ENCODE peak calls at places on chromosomes 1 and 21, in five cellular contexts. One of them, this sample, is unnamed.

GRCh38 chr21:25421327-25422028 is 185.8 kb downstream of the MRPL39 start:
- DNase-seq in upper lobe of right lung: no peak
- DNase-seq in body of pancreas: no peak
- DNase-seq in tibial nerve: peak; percentile 45
- DNase-seq in PC-3: peak; percentile 78
- DNase-seq in this sample: no peak

GRCh38 chr1:116929961-116930592 is 20.4 kb downstream of the PTGFRN start:
- DNase-seq in upper lobe of right lung: no peak
- DNase-seq in PC-3: no peak
- DNase-seq in body of pancreas: no peak
- DNase-seq in tibial nerve: no peak
- DNase-seq in this sample: no peak

GRCh38 chr1:1153874-1154273 is 19.8 kb upstream of the TTLL10 start:
- DNase-seq in body of pancreas: no peak
- DNase-seq in PC-3: no peak
- DNase-seq in tibial nerve: no peak
- DNase-seq in upper lobe of right lung: no peak
- DNase-seq in this sample: no peak

GRCh38 chr1:89630046-89630445 is 2.9 kb upstream of the LRRC8C start:
- DNase-seq in tibial nerve: no peak
- DNase-seq in body of pancreas: no peak
- DNase-seq in PC-3: no peak
- DNase-seq in upper lobe of right lung: no peak
- DNase-seq in this sample: no peak

GRCh38 chr1:10835423-10836421 is 39.3 kb upstream of the CASZ1 start:
- DNase-seq in tibial nerve: no peak
- DNase-seq in PC-3: peak; percentile 52
- DNase-seq in upper lobe of right lung: peak; percentile 83
- DNase-seq in body of pancreas: peak; percentile 74
- DNase-seq in this sample: no peak

GRCh38 chr1:115764541-115764940 is 4.0 kb downstream of the CASQ2 start:
- DNase-seq in upper lobe of right lung: no peak
- DNase-seq in tibial nerve: no peak
- DNase-seq in body of pancreas: peak; percentile 55
- DNase-seq in PC-3: peak; percentile 83
- DNase-seq in this sample: no peak

GRCh38 chr1:236520445-236521005 is 3.3 kb upstream of the LGALS8 start:
- DNase-seq in tibial nerve: no peak
- DNase-seq in PC-3: no peak
- DNase-seq in body of pancreas: no peak
- DNase-seq in upper lobe of right lung: no peak
- DNase-seq in this sample: no peak

GRCh38 chr1:65174585-65174984 is 26.6 kb downstream of the AK4 start:
- DNase-seq in body of pancreas: peak; percentile 34
- DNase-seq in PC-3: peak; percentile 95
- DNase-seq in upper lobe of right lung: no peak
- DNase-seq in tibial nerve: peak; percentile 87
- DNase-seq in this sample: no peak

GRCh38 chr21:45471229-45472052 is 66.5 kb downstream of the COL18A1 start:
- DNase-seq in body of pancreas: no peak
- DNase-seq in upper lobe of right lung: no peak
- DNase-seq in PC-3: peak; percentile 82
- DNase-seq in tibial nerve: peak; percentile 57
- DNase-seq in this sample: no peak

GRCh38 chr21:46663754-46664153 is 28.3 kb downstream of the PRMT2 start:
- DNase-seq in body of pancreas: no peak
- DNase-seq in upper lobe of right lung: no peak
- DNase-seq in PC-3: no peak
- DNase-seq in tibial nerve: no peak
- DNase-seq in this sample: no peak

GRCh38 chr1:187229496-187229895 is 400.7 kb downstream of the PLA2G4A start:
- DNase-seq in upper lobe of right lung: no peak
- DNase-seq in body of pancreas: no peak
- DNase-seq in tibial nerve: no peak
- DNase-seq in PC-3: no peak
- DNase-seq in this sample: no peak

GRCh38 chr1:212605441-212605976 is 3.1 kb upstream of the ATF3 start:
- DNase-seq in upper lobe of right lung: no peak
- DNase-seq in tibial nerve: no peak
- DNase-seq in PC-3: no peak
- DNase-seq in body of pancreas: no peak
- DNase-seq in this sample: no peak

GRCh38 chr1:22815043-22815365 is 104.4 kb downstream of the EPHB2 start:
- DNase-seq in upper lobe of right lung: no peak
- DNase-seq in tibial nerve: no peak
- DNase-seq in PC-3: no peak
- DNase-seq in body of pancreas: no peak
- DNase-seq in this sample: no peak

GRCh38 chr1:111592389-111593361 is 26.9 kb upstream of the RAP1A start:
- DNase-seq in upper lobe of right lung: peak; percentile 94
- DNase-seq in tibial nerve: peak; percentile 74
- DNase-seq in body of pancreas: peak; percentile 84
- DNase-seq in PC-3: peak; percentile 90
- DNase-seq in this sample: peak; percentile 86

GRCh38 chr1:245160288-245160687 is 5.5 kb downstream of the KIF26B start:
- DNase-seq in tibial nerve: peak; percentile 51
- DNase-seq in upper lobe of right lung: no peak
- DNase-seq in body of pancreas: peak; percentile 41
- DNase-seq in PC-3: no peak
- DNase-seq in this sample: no peak

GRCh38 chr1:79811173-79811572 is 804.6 kb upstream of the ADGRL4 start:
- DNase-seq in body of pancreas: no peak
- DNase-seq in upper lobe of right lung: no peak
- DNase-seq in PC-3: peak; percentile 68
- DNase-seq in tibial nerve: no peak
- DNase-seq in this sample: no peak

GRCh38 chr1:19644761-19645543 is 841 bp downstream of the NBL1 start:
- DNase-seq in PC-3: peak; percentile 38
- DNase-seq in body of pancreas: no peak
- DNase-seq in tibial nerve: no peak
- DNase-seq in upper lobe of right lung: no peak
- DNase-seq in this sample: peak; percentile 59

GRCh38 chr1:47682786-47683350 is 245.0 kb downstream of the FOXD2 start:
- DNase-seq in tibial nerve: no peak
- DNase-seq in PC-3: no peak
- DNase-seq in body of pancreas: no peak
- DNase-seq in upper lobe of right lung: no peak
- DNase-seq in this sample: no peak

GRCh38 chr1:30950053-30950452 is 41.5 kb upstream of the SDC3 start:
- DNase-seq in tibial nerve: no peak
- DNase-seq in body of pancreas: no peak
- DNase-seq in PC-3: no peak
- DNase-seq in upper lobe of right lung: no peak
- DNase-seq in this sample: no peak

GRCh38 chr1:160801836-160802580 is 6.0 kb downstream of the LY9 start:
- DNase-seq in PC-3: no peak
- DNase-seq in tibial nerve: no peak
- DNase-seq in upper lobe of right lung: no peak
- DNase-seq in body of pancreas: no peak
- DNase-seq in this sample: no peak

GRCh38 chr1:96096138-96097011 is 625.2 kb upstream of the PTBP2 start:
- DNase-seq in PC-3: no peak
- DNase-seq in upper lobe of right lung: no peak
- DNase-seq in tibial nerve: no peak
- DNase-seq in body of pancreas: no peak
- DNase-seq in this sample: no peak

GRCh38 chr1:178768423-178768822 is 43.4 kb downstream of the RALGPS2 start:
- DNase-seq in tibial nerve: no peak
- DNase-seq in PC-3: peak; percentile 54
- DNase-seq in upper lobe of right lung: no peak
- DNase-seq in body of pancreas: no peak
- DNase-seq in this sample: no peak

GRCh38 chr21:38254970-38255369 is 1.8 kb upstream of the KCNJ15 start:
- DNase-seq in tibial nerve: no peak
- DNase-seq in upper lobe of right lung: no peak
- DNase-seq in body of pancreas: no peak
- DNase-seq in PC-3: peak; percentile 37
- DNase-seq in this sample: no peak

GRCh38 chr1:30523055-30524020 is 200.0 kb downstream of the MATN1 start:
- DNase-seq in body of pancreas: no peak
- DNase-seq in upper lobe of right lung: no peak
- DNase-seq in tibial nerve: no peak
- DNase-seq in PC-3: peak; percentile 66
- DNase-seq in this sample: no peak

GRCh38 chr1:219461891-219462528 is 150.9 kb downstream of the ZC3H11B start:
- DNase-seq in tibial nerve: no peak
- DNase-seq in PC-3: no peak
- DNase-seq in upper lobe of right lung: no peak
- DNase-seq in body of pancreas: no peak
- DNase-seq in this sample: no peak

GRCh38 chr1:229148743-229149142 is 122.2 kb upstream of the RAB4A start:
- DNase-seq in body of pancreas: no peak
- DNase-seq in PC-3: no peak
- DNase-seq in tibial nerve: no peak
- DNase-seq in upper lobe of right lung: no peak
- DNase-seq in this sample: no peak

GRCh38 chr21:45078877-45079281 is 4.5 kb downstream of the ADARB1 start:
- DNase-seq in body of pancreas: no peak
- DNase-seq in tibial nerve: no peak
- DNase-seq in upper lobe of right lung: no peak
- DNase-seq in PC-3: no peak
- DNase-seq in this sample: peak; percentile 61

GRCh38 chr1:10667815-10668214 is 128.6 kb downstream of the CASZ1 start:
- DNase-seq in upper lobe of right lung: no peak
- DNase-seq in body of pancreas: no peak
- DNase-seq in PC-3: no peak
- DNase-seq in tibial nerve: no peak
- DNase-seq in this sample: no peak

GRCh38 chr1:193103759-193104495 is 1.3 kb downstream of the GLRX2 start:
- DNase-seq in tibial nerve: no peak
- DNase-seq in PC-3: no peak
- DNase-seq in body of pancreas: no peak
- DNase-seq in upper lobe of right lung: no peak
- DNase-seq in this sample: no peak

GRCh38 chr1:25568834-25569598 is 25.6 kb downstream of the LDLRAP1 start:
- DNase-seq in body of pancreas: no peak
- DNase-seq in tibial nerve: peak; percentile 32
- DNase-seq in upper lobe of right lung: no peak
- DNase-seq in PC-3: peak; percentile 87
- DNase-seq in this sample: no peak

GRCh38 chr1:43007377-43008105 is 48.9 kb upstream of the SLC2A1 start:
- DNase-seq in PC-3: no peak
- DNase-seq in body of pancreas: peak; percentile 57
- DNase-seq in upper lobe of right lung: no peak
- DNase-seq in tibial nerve: no peak
- DNase-seq in this sample: no peak

GRCh38 chr1:56169856-56170255 is 409.5 kb downstream of the PLPP3 start:
- DNase-seq in upper lobe of right lung: no peak
- DNase-seq in PC-3: peak; percentile 45
- DNase-seq in body of pancreas: no peak
- DNase-seq in tibial nerve: no peak
- DNase-seq in this sample: no peak

DNA sequence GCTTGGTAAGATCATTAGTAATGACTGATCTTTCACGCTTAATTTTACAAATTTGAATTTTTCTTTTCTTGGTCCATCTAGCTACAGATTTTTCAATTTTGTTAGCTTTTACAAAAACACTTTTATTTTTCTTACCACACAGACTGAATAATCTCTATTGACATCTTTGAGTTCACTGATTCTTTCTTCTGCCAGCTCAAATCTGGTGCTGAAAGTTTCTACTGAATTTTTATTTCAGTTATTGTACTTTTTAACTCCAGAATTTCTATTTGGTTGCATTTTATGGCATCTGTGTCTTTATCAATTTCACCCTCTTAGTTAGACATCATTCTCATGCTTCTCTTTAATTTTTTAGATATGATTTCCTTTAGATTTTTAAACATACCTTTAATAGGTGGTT is 584.7 kb downstream of the LMO4 start:
- DNase-seq in upper lobe of right lung: no peak
- DNase-seq in PC-3: no peak
- DNase-seq in tibial nerve: no peak
- DNase-seq in body of pancreas: no peak
- DNase-seq in this sample: no peak
- H3K9me3 ChIP-seq in upper lobe of right lung: peaks cover 11% of the 10 kb centered on the region
- H3K9me3 ChIP-seq in PC-3: no peaks in the 10 kb centered on the region
- H3K9me3 ChIP-seq in tibial nerve: no peaks in the 10 kb centered on the region
- H3K9me3 ChIP-seq in body of pancreas: no peaks in the 10 kb centered on the region
- H3K9me3 ChIP-seq in this sample: no peaks in the 10 kb centered on the region

DNA sequence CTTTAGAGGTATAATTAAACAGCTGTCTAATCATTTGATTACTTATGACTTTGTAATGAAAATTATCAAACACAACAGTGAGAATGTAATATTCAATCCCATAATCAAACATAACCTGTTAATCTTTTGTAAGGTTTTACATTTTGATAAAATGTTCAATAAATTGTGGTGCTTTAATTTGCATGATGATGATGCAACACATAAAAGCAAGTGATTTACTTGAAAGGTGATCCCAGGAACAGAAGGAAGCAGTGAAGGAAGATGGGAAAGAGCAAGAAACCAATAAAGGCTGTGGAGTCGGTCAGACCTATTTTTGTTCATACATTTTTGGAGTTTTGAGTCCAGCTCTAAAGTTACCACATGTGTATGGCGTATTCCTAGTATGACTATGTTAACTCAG is 29.6 kb downstream of the ZNF695 start:
- DNase-seq in body of pancreas: no peak
- DNase-seq in upper lobe of right lung: no peak
- DNase-seq in tibial nerve: no peak
- DNase-seq in PC-3: no peak
- DNase-seq in this sample: no peak
- H3K9me3 ChIP-seq in body of pancreas: peaks cover 17% of the 10 kb centered on the region
- H3K9me3 ChIP-seq in upper lobe of right lung: peaks cover 17% of the 10 kb centered on the region
- H3K9me3 ChIP-seq in tibial nerve: no peaks in the 10 kb centered on the region
- H3K9me3 ChIP-seq in PC-3: peaks cover 72% of the 10 kb centered on the region
- H3K9me3 ChIP-seq in this sample: peaks cover 12% of the 10 kb centered on the region

DNA sequence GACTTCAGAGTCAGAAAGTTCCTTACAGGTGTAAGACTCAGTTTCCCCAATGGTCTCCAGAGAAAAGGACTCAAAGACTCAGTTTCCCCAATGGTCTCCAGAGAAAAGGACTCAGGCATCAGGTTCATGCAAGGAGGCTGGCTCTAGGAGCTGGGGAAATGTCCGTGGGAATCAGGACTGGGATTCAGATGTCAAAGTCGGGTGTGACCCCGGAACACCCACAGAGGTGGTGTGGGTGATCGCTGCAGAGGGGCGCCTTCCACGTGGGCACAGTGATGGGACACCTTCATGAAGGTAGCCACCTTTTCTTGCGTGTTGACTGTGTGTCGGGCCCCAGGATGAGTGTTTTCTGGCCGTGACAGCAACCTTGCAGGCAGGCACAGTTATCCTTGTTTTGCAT is 340.7 kb downstream of the NPHP4 start:
- DNase-seq in PC-3: no peak
- DNase-seq in body of pancreas: no peak
- DNase-seq in upper lobe of right lung: no peak
- DNase-seq in tibial nerve: no peak
- DNase-seq in this sample: no peak
- H3K9me3 ChIP-seq in PC-3: no peaks in the 10 kb centered on the region
- H3K9me3 ChIP-seq in body of pancreas: no peaks in the 10 kb centered on the region
- H3K9me3 ChIP-seq in upper lobe of right lung: no peaks in the 10 kb centered on the region
- H3K9me3 ChIP-seq in tibial nerve: no peaks in the 10 kb centered on the region
- H3K9me3 ChIP-seq in this sample: no peaks in the 10 kb centered on the region

DNA sequence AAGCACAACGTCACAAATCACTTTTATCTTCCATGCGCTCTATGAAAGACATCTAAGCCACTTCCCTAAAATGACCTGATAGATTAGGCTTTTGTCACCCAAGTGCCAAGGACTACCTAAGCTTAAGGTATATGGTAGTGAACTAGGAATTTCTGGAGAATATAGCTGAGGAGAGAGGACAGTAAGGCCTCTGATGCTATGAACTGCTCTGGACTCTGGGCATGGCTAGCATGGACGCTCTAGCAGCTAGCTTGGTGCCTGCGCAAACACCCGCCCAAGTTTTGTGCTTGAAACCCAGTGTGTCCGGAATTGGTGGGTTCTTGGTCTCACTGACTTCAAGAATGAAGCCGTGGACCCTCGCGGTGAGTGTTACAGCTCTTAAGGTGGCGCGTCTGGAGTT is 42.5 kb downstream of the OR10J5 start:
- DNase-seq in upper lobe of right lung: no peak
- DNase-seq in PC-3: no peak
- DNase-seq in tibial nerve: no peak
- DNase-seq in body of pancreas: no peak
- DNase-seq in this sample: no peak
- H3K9me3 ChIP-seq in upper lobe of right lung: no peaks in the 10 kb centered on the region
- H3K9me3 ChIP-seq in PC-3: no peaks in the 10 kb centered on the region
- H3K9me3 ChIP-seq in tibial nerve: no peaks in the 10 kb centered on the region
- H3K9me3 ChIP-seq in body of pancreas: no peaks in the 10 kb centered on the region
- H3K9me3 ChIP-seq in this sample: no peaks in the 10 kb centered on the region

This sample was measured in CD8-positive, alpha-beta T cell.